ENCODE peak calls at places on chromosomes 7 and 10, in five cellular contexts. P is K562, Q is GM06990, D is GM23248, M is cardiac muscle cell. C is an unnamed sample.

GRCh38 chr7:644381-645305 is 81.9 kb upstream of the DNAAF5 start:
- DNase-seq in Q (no peak), P (no peak), M (no peak), D (no peak), C (no peak)

GRCh38 chr7:133863362-133864061 is 263.6 kb upstream of the LRGUK start:
- DNase-seq in M (no peak), Q (no peak), P (no peak), D (no peak), C (no peak)

GRCh38 chr10:101092742-101093386 is 31.1 kb downstream of the KAZALD1 start:
- DNase-seq in M (no peak), P (no peak), D (no peak), Q (no peak), C (no peak)

GRCh38 chr7:118029881-118030422 is 154.0 kb upstream of the LSM8 start:
- DNase-seq in P (no peak), Q (no peak), D (no peak), M (no peak), C (peak)

GRCh38 chr10:15453921-15454320 is 82.8 kb upstream of the FAM171A1 start:
- DNase-seq in D (no peak), M (no peak), P (no peak), Q (no peak), C (no peak)

GRCh38 chr10:26627320-26627719 is 70.2 kb upstream of the PDSS1 start:
- DNase-seq in P (peak), Q (peak), M (peak), D (no peak), C (no peak)

GRCh38 chr10:44278669-44279337 is 106.1 kb downstream of the CXCL12 start:
- DNase-seq in P (no peak), M (no peak), Q (no peak), D (peak), C (no peak)

GRCh38 chr7:80918909-80919721 is at the start of gene SEMA3C:
- DNase-seq in D (peak), Q (peak), M (peak), P (peak), C (peak)

DNA sequence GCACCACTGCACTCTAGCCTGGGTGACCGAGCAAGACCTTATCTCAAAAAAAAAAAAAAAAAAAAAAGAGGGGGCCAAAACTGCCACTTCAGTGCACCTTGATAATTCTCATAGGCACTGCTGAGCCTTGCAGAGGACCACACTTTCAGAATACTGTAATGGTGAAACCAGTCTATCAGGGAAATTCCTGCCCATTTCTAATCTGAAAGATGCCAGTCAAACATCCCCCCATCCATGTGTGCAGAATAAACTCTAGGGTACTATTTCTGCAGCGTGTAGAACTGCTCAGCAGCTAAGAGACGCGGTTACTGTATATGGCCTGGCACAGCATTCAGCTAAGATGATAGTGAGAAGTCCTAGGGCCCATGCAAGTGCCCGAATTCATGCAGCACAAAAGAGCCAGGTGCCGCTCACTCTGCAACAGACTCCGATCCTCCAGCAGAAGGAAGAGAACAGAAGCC is 286.8 kb upstream of the KLF14 start:
- DNase-seq in P (no peak), Q (no peak), M (no peak), D (no peak), C (no peak)
- H3K4me3 ChIP-seq in P (no peak), Q (peak), M (no peak), D (no peak), C (no peak)

GRCh38 chr10:132543916-132544743 is 6.5 kb downstream of the INPP5A start:
- DNase-seq in P (no peak), D (no peak), M (no peak), Q (no peak), C (no peak)
- H3K4me3 ChIP-seq in P (no peak), D (no peak), M (no peak), Q (no peak), C (no peak)

DNA sequence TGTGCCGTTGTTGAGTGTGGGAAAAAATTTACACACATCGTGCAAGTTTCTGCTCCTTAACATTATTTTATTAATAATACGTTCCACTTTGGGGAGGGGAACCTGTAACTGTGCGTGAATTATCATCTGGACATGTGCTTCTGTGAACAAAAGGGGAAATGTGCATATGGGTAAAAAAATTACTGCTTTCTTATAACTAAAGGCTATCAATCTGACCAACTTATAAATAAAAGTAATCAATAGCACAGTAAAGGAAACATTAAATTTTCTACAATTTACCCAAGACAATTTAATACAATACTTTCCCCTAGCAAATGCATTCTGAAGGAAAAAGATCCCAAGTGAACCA is 4.5 kb downstream of the TWIST1 start:
- DNase-seq in P (no peak), Q (no peak), M (no peak), D (no peak), C (no peak)
- H3K4me3 ChIP-seq in P (no peak), Q (no peak), M (peak), D (peak), C (peak)

DNA sequence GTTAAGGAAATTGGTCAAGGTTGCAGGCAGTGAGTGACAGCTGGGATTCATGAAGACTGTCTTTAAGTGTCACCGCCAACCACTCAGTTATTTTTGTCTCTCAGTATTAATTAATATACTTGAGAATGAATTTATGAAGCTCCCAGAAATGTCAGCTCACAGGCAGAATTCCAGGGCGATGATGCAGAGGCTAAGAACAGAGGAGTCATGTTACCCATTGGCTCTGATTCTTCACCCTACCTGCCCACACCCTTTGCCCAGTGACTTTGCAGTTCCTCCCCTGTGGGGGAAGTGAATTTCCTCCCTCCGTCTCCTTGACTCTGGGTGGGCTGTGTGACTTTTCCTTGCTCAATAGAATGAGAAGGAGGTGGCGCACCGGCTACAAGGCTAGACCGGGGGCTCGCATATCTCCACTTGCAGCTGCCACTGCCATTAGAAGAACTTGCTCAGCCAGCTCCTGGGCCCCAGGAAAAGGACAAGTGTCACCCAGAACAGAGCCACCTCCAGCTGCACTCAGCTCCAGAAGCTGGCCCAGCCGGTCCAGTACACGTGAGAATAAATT is 157.1 kb upstream of the PRKCQ start:
- DNase-seq in D (peak), P (no peak), M (peak), Q (no peak), C (peak)
- H3K4me3 ChIP-seq in D (no peak), P (no peak), M (no peak), Q (no peak), C (no peak)

GRCh38 chr10:92421550-92421949 is 130.6 kb downstream of the MARCHF5 start:
- DNase-seq in P (no peak), D (no peak), M (no peak), Q (no peak), C (no peak)

GRCh38 chr10:92418221-92418620 is 127.3 kb downstream of the MARCHF5 start:
- DNase-seq in D (no peak), Q (no peak), P (no peak), M (no peak), C (no peak)

GRCh38 chr10:92420554-92421275 is 129.7 kb downstream of the MARCHF5 start:
- DNase-seq in P (no peak), Q (no peak), D (peak), M (no peak), C (no peak)

GRCh38 chr10:92418891-92419290 is 127.9 kb downstream of the MARCHF5 start:
- DNase-seq in M (no peak), Q (no peak), P (no peak), D (no peak), C (no peak)

GRCh38 chr10:92419740-92420553 is 129.0 kb downstream of the MARCHF5 start:
- DNase-seq in Q (no peak), P (no peak), D (peak), M (peak), C (peak)
- H3K4me3 ChIP-seq in Q (no peak), P (no peak), D (peak), M (peak), C (peak)

GRCh38 chr7:4683884-4684565 is 1.9 kb downstream of the FOXK1 start:
- DNase-seq in M (peak), D (peak), Q (peak), P (peak), C (peak)

GRCh38 chr7:4681922-4682620 is at the start of gene FOXK1:
- DNase-seq in M (peak), Q (peak), D (peak), P (peak), C (peak)

GRCh38 chr7:4683043-4683883 is 1.2 kb downstream of the FOXK1 start:
- DNase-seq in Q (peak), P (peak), M (no peak), D (no peak), C (no peak)

GRCh38 chr7:4682621-4683042 is 537 bp downstream of the FOXK1 start:
- DNase-seq in Q (peak), M (peak), P (peak), D (peak), C (peak)

DNA sequence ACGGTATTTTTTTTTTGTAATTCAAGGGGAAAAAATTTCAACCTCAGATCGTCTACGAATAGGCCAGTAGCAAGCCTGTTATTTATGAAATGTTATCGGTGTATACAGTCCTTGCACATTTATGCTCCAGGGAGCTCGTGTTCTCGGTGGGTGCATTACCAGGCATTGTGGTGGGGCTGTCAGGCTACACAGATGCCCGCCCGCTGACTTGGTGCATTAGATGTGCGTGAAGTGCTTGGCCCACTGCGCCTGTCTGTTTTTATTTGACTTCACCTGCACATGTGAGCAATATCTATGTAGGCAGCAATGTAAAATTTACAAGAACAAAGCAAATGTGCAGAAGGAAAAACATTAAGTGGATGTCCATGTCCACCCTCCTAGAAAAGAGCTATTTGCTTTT is 2.7 kb downstream of the FOXK1 start:
- DNase-seq in Q (no peak), D (no peak), P (no peak), M (no peak), C (no peak)
- H3K4me3 ChIP-seq in Q (peak), D (peak), P (no peak), M (peak), C (peak)

GRCh38 chr7:21550821-21551531 is 8.1 kb downstream of the DNAH11 start:
- DNase-seq in Q (no peak), D (no peak), M (no peak), P (no peak), C (no peak)
- H3K4me3 ChIP-seq in Q (no peak), D (no peak), M (no peak), P (no peak), C (no peak)

C was measured in astrocyte of the spinal cord.